ENCODE peak calls at places on chromosome 20, in five cellular contexts. A is cardiac muscle cell, W is body of pancreas, S is fibroblast of the aortic adventitia, Y is adrenal gland. X is an unnamed sample.

GRCh38 chr20:61937146-61937962 is 128.3 kb downstream of the TAF4 start:
- DNase-seq in W (no peak), S (no peak), Y (no peak), A (no peak), X (no peak)

GRCh38 chr20:18665135-18665534 is 77.3 kb downstream of the DTD1 start:
- DNase-seq in W (no peak), Y (no peak), A (no peak), S (no peak), X (no peak)

GRCh38 chr20:41359541-41360011 is 7.0 kb downstream of the EMILIN3 start:
- DNase-seq in A (no peak), Y (no peak), W (no peak), S (no peak), X (no peak)

GRCh38 chr20:62924567-62925419 is 1.5 kb downstream of the DIDO1 start:
- DNase-seq in W (peak), S (peak), Y (peak), A (no peak), X (no peak)

GRCh38 chr20:56974499-56975250 is 291.8 kb downstream of the BMP7 start:
- DNase-seq in W (peak), Y (peak), S (no peak), A (peak), X (peak)

GRCh38 chr20:58763076-58763475 is 70.5 kb downstream of the NPEPL1 start:
- DNase-seq in W (no peak), A (no peak), S (no peak), Y (no peak), X (no peak)

GRCh38 chr20:44993343-44993742 is 27.0 kb downstream of the STK4 start:
- DNase-seq in Y (no peak), A (no peak), S (peak), W (no peak), X (no peak)

GRCh38 chr20:43388267-43389081 is 69.2 kb upstream of the SRSF6 start:
- DNase-seq in W (peak), A (no peak), S (peak), Y (peak), X (peak)

GRCh38 chr20:48738399-48739304 is 89.1 kb downstream of the PREX1 start:
- DNase-seq in S (no peak), A (peak), W (no peak), Y (no peak), X (peak)

GRCh38 chr20:3168079-3168828 is 5.1 kb downstream of the LZTS3 start:
- DNase-seq in W (peak), S (no peak), Y (peak), A (peak), X (no peak)

GRCh38 chr20:53048387-53048786 is 76.2 kb downstream of the TSHZ2 start:
- DNase-seq in W (no peak), S (no peak), Y (no peak), A (peak), X (no peak)

GRCh38 chr20:42183147-42183546 is 565.0 kb upstream of the CHD6 start:
- DNase-seq in S (no peak), W (no peak), Y (no peak), A (peak), X (no peak)

GRCh38 chr20:3739926-3740599 is 7.6 kb downstream of the HSPA12B start:
- DNase-seq in Y (no peak), W (no peak), A (no peak), S (no peak), X (no peak)

GRCh38 chr20:48962976-48963730 is 41.6 kb downstream of the ARFGEF2 start:
- DNase-seq in W (no peak), A (no peak), Y (no peak), S (no peak), X (no peak)

GRCh38 chr20:2470051-2470431 is 548 bp downstream of the SNRPB start:
- DNase-seq in S (peak), W (peak), A (peak), Y (peak), X (peak)

GRCh38 chr20:40720826-40721225 is 31.8 kb upstream of the MAFB start:
- DNase-seq in Y (no peak), S (no peak), W (no peak), A (no peak), X (no peak)

GRCh38 chr20:53522026-53522425 is 71.6 kb downstream of the ZNF217 start:
- DNase-seq in S (no peak), A (no peak), W (no peak), Y (no peak), X (no peak)

GRCh38 chr20:63296411-63297299 is 3.7 kb downstream of the COL20A1 start:
- DNase-seq in A (no peak), S (no peak), Y (no peak), W (no peak), X (no peak)

GRCh38 chr20:57083072-57083471 is 183.4 kb downstream of the BMP7 start:
- DNase-seq in Y (no peak), A (no peak), W (no peak), S (no peak), X (no peak)

GRCh38 chr20:54481442-54481841 is 6.0 kb downstream of the DOK5 start:
- DNase-seq in A (no peak), S (no peak), W (no peak), Y (no peak), X (no peak)

GRCh38 chr20:51360451-51361230 is 181.9 kb downstream of the NFATC2 start:
- DNase-seq in A (no peak), S (peak), W (no peak), Y (no peak), X (peak)

GRCh38 chr20:45823949-45824835 is 2.9 kb downstream of the TNNC2 start:
- DNase-seq in S (peak), A (peak), Y (peak), W (peak), X (peak)

GRCh38 chr20:51067792-51068191 is 44.9 kb upstream of the KCNG1 start:
- DNase-seq in W (no peak), S (no peak), A (no peak), Y (no peak), X (no peak)

GRCh38 chr20:62352402-62353288 is 14.5 kb downstream of the LAMA5 start:
- DNase-seq in A (no peak), W (peak), Y (peak), S (no peak), X (no peak)

GRCh38 chr20:62899633-62900051 is 26.7 kb downstream of the DIDO1 start:
- DNase-seq in S (no peak), Y (peak), W (peak), A (peak), X (no peak)

GRCh38 chr20:18832801-18833200 is 19.2 kb downstream of the SCP2D1 start:
- DNase-seq in S (no peak), W (no peak), Y (no peak), A (no peak), X (no peak)

GRCh38 chr20:13012886-13013285 is 4.1 kb downstream of the SPTLC3 start:
- DNase-seq in A (no peak), Y (no peak), W (no peak), S (no peak), X (no peak)

GRCh38 chr20:52833901-52834300 is 138.3 kb upstream of the TSHZ2 start:
- DNase-seq in S (no peak), A (no peak), Y (no peak), W (no peak), X (no peak)

GRCh38 chr20:62508641-62509051 is 32.9 kb upstream of the GATA5 start:
- DNase-seq in A (no peak), S (no peak), W (no peak), Y (no peak), X (no peak)

GRCh38 chr20:63254536-63255384 is 497 bp upstream of the NKAIN4 start:
- DNase-seq in W (no peak), Y (no peak), A (peak), S (no peak), X (no peak)

GRCh38 chr20:11270566-11270965 is 596.8 kb upstream of the JAG1 start:
- DNase-seq in Y (no peak), S (no peak), W (no peak), A (peak), X (no peak)

GRCh38 chr20:29448806-29449470 is 1808.5 kb upstream of the DEFB115 start:
- DNase-seq in A (no peak), Y (no peak), S (no peak), W (no peak), X (no peak)

GRCh38 chr20:58137236-58137635 is 91.2 kb downstream of the ANKRD60 start:
- DNase-seq in Y (no peak), W (no peak), A (no peak), S (no peak), X (no peak)

GRCh38 chr20:39885975-39886649 is 802.9 kb downstream of the MAFB start:
- DNase-seq in W (peak), A (peak), Y (peak), S (peak), X (peak)

GRCh38 chr20:29689411-29690225 is 1567.8 kb upstream of the DEFB115 start:
- DNase-seq in Y (peak), S (no peak), W (peak), A (no peak), X (no peak)

GRCh38 chr20:44896583-44896982 is 11.1 kb downstream of the YWHAB start:
- DNase-seq in S (peak), Y (no peak), A (no peak), W (no peak), X (peak)

GRCh38 chr20:18778993-18779392 is 34.6 kb upstream of the SCP2D1 start:
- DNase-seq in A (no peak), S (no peak), Y (no peak), W (no peak), X (no peak)

GRCh38 chr20:36439731-36440072 is 101.6 kb upstream of the MYL9 start:
- DNase-seq in Y (no peak), W (no peak), S (no peak), A (no peak), X (no peak)
- TF ChIP-seq CTCF in Y (no peak), W (no peak), S (peak), A (no peak), X (no peak)

GRCh38 chr20:32804022-32804715 is 15.6 kb upstream of the MAPRE1 start:
- DNase-seq in S (no peak), Y (peak), W (no peak), A (no peak), X (no peak)
- H3K4me3 ChIP-seq in S (no peak), Y (no peak), W (no peak), A (no peak), X (no peak)

DNA sequence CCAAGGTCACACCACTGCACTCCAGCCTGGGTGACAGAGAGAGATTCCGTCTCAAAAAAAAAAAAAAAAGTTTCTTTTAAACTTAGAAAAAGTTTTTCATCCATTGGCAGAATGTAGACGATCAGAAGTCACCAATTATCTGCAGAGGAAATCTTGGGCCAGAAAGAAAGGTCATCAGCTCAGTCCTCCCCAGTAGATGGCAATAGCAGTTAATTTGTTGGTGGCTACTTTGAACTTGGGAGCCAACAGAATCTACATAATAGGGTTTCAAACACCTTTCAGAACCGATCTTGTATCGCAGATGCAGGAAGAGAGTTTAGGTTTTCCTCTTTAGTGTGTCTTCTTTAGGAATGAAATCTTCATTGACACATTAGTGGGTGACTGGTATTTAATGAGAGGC is 41.7 kb downstream of the LBP start:
- DNase-seq in W (no peak), A (no peak), Y (no peak), S (no peak), X (no peak)
- TF ChIP-seq CTCF in W (no peak), A (no peak), Y (no peak), S (no peak), X (no peak)

DNA sequence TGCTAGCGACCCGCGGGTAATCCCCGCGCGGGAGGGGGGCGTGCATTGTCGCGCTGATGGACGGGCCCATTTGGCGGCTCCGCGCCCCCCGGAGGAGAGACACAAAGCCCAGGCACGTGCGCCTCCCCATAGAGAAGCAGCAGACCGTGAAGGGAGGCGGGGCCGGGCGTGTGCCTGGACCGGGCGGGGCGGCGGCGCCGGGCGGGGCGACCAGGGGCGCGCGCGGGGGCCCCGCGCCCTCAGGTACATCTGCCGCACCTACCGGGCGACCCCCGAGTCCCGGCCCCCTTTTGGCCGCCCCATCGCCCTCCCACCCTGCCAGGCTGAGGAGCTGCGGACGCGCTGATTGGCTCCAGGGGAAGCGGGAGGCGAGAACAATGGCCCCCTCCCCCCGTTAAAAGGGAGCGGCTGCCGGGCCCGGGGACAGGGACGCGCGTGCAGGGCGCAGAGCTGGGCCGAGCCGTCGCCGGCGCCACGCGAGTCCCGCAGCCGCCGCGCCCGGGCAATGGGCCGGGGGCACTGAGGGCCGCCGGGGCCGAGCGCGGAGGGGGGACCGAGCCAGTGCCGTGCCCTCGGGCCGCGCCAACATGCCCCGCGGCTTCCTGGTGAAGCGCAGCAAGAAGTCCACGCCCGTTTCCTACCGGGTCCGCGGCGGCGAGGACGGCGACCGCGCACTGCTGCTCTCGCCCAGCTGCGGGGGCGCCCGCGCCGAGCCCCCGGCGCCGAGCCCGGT is at the start of gene INSM1:
- DNase-seq in S (no peak), A (no peak), W (no peak), Y (no peak), X (no peak)
- H3K4me3 ChIP-seq in S (no peak), A (peak), W (no peak), Y (no peak), X (no peak)

GRCh38 chr20:1362484-1362883 is 30.4 kb downstream of the FKBP1A start:
- DNase-seq in W (no peak), S (no peak), A (no peak), Y (no peak), X (no peak)

GRCh38 chr20:1364106-1364505 is 28.7 kb downstream of the FKBP1A start:
- DNase-seq in Y (no peak), W (no peak), A (no peak), S (no peak), X (no peak)

GRCh38 chr20:1357921-1358671 is 29.2 kb upstream of the SDCBP2 start:
- DNase-seq in W (no peak), Y (no peak), S (peak), A (no peak), X (no peak)

GRCh38 chr20:1363522-1363921 is 29.3 kb downstream of the FKBP1A start:
- DNase-seq in A (no peak), S (no peak), Y (peak), W (no peak), X (no peak)

DNA sequence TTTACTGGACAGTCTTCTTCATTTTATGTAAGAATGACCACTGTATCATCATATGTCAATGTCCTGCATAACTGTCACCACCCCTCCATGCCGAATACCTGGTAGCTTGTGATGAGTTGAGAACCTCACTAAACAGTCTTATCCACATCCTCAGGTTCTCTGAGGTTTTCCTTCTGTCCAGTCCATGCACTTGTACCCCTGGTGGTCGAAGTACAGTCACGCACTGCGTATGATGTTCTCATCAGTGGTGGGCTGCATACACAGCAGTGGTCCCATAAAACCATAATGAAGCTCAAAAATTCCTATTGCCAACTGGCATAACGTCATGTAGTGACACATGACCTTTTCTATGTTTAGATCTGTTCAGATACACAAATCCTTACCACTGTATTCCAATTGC is 31.2 kb upstream of the SDCBP2 start:
- DNase-seq in W (no peak), S (no peak), A (no peak), Y (no peak), X (no peak)
- TF ChIP-seq CTCF in W (no peak), S (no peak), A (no peak), Y (no peak), X (no peak)

GRCh38 chr20:47352332-47353223 is 3.9 kb downstream of the ZMYND8 start:
- DNase-seq in A (no peak), Y (peak), W (peak), S (peak), X (no peak)

GRCh38 chr20:47351643-47352331 is 4.7 kb downstream of the ZMYND8 start:
- DNase-seq in A (peak), Y (no peak), S (peak), W (no peak), X (no peak)

GRCh38 chr20:47350181-47350550 is 6.3 kb downstream of the ZMYND8 start:
- DNase-seq in Y (no peak), A (no peak), S (no peak), W (no peak), X (no peak)

GRCh38 chr20:47349365-47350180 is 6.9 kb downstream of the ZMYND8 start:
- DNase-seq in S (peak), Y (no peak), W (no peak), A (no peak), X (peak)

GRCh38 chr20:47350691-47351545 is 5.6 kb downstream of the ZMYND8 start:
- DNase-seq in S (no peak), A (no peak), Y (no peak), W (no peak), X (no peak)
- H3K4me3 ChIP-seq in S (no peak), A (peak), Y (no peak), W (no peak), X (no peak)

GRCh38 chr20:10225439-10226080 is 6.9 kb downstream of the SNAP25 start:
- DNase-seq in A (peak), Y (no peak), S (no peak), W (no peak), X (no peak)
- TF ChIP-seq CTCF in A (peak), Y (no peak), S (no peak), W (no peak), X (peak)

GRCh38 chr20:33684533-33685327 is 1.5 kb downstream of the E2F1 start:
- DNase-seq in A (peak), S (no peak), W (no peak), Y (no peak), X (no peak)
- H3K4me3 ChIP-seq in A (no peak), S (no peak), W (no peak), Y (no peak), X (peak)